ENCODE peak calls at places on chromosomes 16 and 17, in five cellular contexts. I is midbrain; V is stimulated activated CD8-positive, alpha-beta memory T cell treated with anti-CD3 and anti-CD28 coated beads, Interleukin-15, amount 100 ng/mL, for 48 hours; O is Ammon's horn; K is H54. B is an unnamed sample.

GRCh38 chr17:41645371-41646063 is 21.1 kb upstream of the KRT17 start:
- DNase-seq in I (no peak), K (peak), V (no peak), O (peak), B (no peak)

GRCh38 chr17:32564325-32564724 is 77.5 kb downstream of the CDK5R1 start:
- DNase-seq in O (no peak), K (no peak), V (peak), I (no peak), B (no peak)

GRCh38 chr17:59848385-59848668 is 44.4 kb downstream of the TUBD1 start:
- DNase-seq in K (no peak), O (no peak), I (no peak), V (no peak), B (no peak)

GRCh38 chr17:43878260-43879082 is 28.9 kb downstream of the MPP2 start:
- DNase-seq in V (peak), K (peak), O (peak), I (peak), B (peak)

GRCh38 chr17:31743767-31744166 is 115.3 kb downstream of the COPRS start:
- DNase-seq in V (no peak), I (no peak), K (no peak), O (no peak), B (no peak)

GRCh38 chr16:74756203-74756602 is 18.4 kb downstream of the FA2H start:
- DNase-seq in O (no peak), V (no peak), K (no peak), I (no peak), B (no peak)

GRCh38 chr16:8167436-8167835 is 422.9 kb downstream of the TMEM114 start:
- DNase-seq in O (no peak), K (no peak), I (no peak), V (no peak), B (no peak)

GRCh38 chr16:50683689-50684374 is 2.7 kb upstream of the SNX20 start:
- DNase-seq in O (peak), K (no peak), V (no peak), I (no peak), B (peak)

GRCh38 chr16:4501071-4501478 is 24.9 kb downstream of the HMOX2 start:
- DNase-seq in I (peak), O (no peak), K (no peak), V (no peak), B (peak)

GRCh38 chr16:22183901-22184614 is 21.8 kb downstream of the SDR42E2 start:
- DNase-seq in K (no peak), V (no peak), O (no peak), I (no peak), B (no peak)

GRCh38 chr17:43905985-43906852 is 1.1 kb downstream of the MPP2 start:
- DNase-seq in V (no peak), K (peak), I (peak), O (peak), B (peak)

GRCh38 chr17:62094175-62094574 is 29.1 kb upstream of the MED13 start:
- DNase-seq in V (no peak), I (no peak), O (no peak), K (no peak), B (no peak)

GRCh38 chr17:79085154-79085920 is 10.7 kb downstream of the ENGASE start:
- DNase-seq in I (no peak), K (no peak), O (no peak), V (no peak), B (no peak)

B was measured in pons.